ENCODE peak calls at places on chromosomes 13 and 19, in eight cellular contexts. H is AG09309, M is H9, W is A549, R is left ventricle myocardium inferior, B is fibroblast of lung, T is WTC11, Z is IMR-90. C is an unnamed sample.
A peak's percentile ranks its signal among the peaks of the same experiment; 100 is the strongest.

GRCh38 chr19:1183543-1184172 is 9.6 kb upstream of the SBNO2 start:
- DNase-seq in H (no peak), M (peak; percentile 70), W (peak; percentile 81), R (no peak), B (no peak), T (no peak), Z (peak; percentile 25), C (no peak)

GRCh38 chr19:55063492-55063843 is 520 bp upstream of the RDH13 start:
- DNase-seq in H (no peak), M (no peak), W (no peak), R (no peak), B (no peak), T (no peak), Z (no peak), C (no peak)

GRCh38 chr13:39876258-39876657 is 220.8 kb downstream of the COG6 start:
- DNase-seq in H (peak; percentile 88), M (no peak), W (peak; percentile 2), R (no peak), B (peak; percentile 76), T (no peak), Z (peak; percentile 97), C (no peak)

GRCh38 chr19:5934779-5935472 is 20.9 kb downstream of the CAPS start:
- DNase-seq in H (peak; percentile 46), M (no peak), W (no peak), R (peak; percentile 40), B (peak; percentile 86), T (no peak), Z (peak; percentile 90), C (no peak)

GRCh38 chr19:15538774-15539173 is 30.4 kb downstream of the CYP4F22 start:
- DNase-seq in H (no peak), M (no peak), W (no peak), R (no peak), B (peak; percentile 11), T (no peak), Z (peak; percentile 4), C (no peak)

GRCh38 chr19:19324059-19324755 is 3.6 kb downstream of the MAU2 start:
- DNase-seq in H (no peak), M (no peak), W (no peak), R (no peak), B (no peak), T (no peak), Z (no peak), C (no peak)

GRCh38 chr13:111345682-111346081 is 25.2 kb downstream of the TEX29 start:
- DNase-seq in H (no peak), M (peak; percentile 23), W (no peak), R (no peak), B (no peak), T (no peak), Z (no peak), C (no peak)

GRCh38 chr13:112056739-112057433 is 10.1 kb upstream of the SOX1 start:
- DNase-seq in H (no peak), M (peak; percentile 48), W (no peak), R (no peak), B (no peak), T (no peak), Z (no peak), C (no peak)

GRCh38 chr13:21048901-21049655 is 12.3 kb downstream of the LATS2 start:
- DNase-seq in H (no peak), M (no peak), W (no peak), R (no peak), B (no peak), T (peak; percentile 27), Z (no peak), C (no peak)

GRCh38 chr19:12913011-12913561 is 6.0 kb downstream of the SYCE2 start:
- DNase-seq in H (no peak), M (peak; percentile 71), W (no peak), R (peak; percentile 77), B (peak; percentile 80), T (peak; percentile 67), Z (peak; percentile 42), C (no peak)

GRCh38 chr13:26914624-26915023 is 154.0 kb upstream of the GPR12 start:
- DNase-seq in H (no peak), M (no peak), W (no peak), R (no peak), B (peak; percentile 5), T (no peak), Z (no peak), C (no peak)

GRCh38 chr13:65133094-65133493 is 2097.0 kb downstream of the PCDH9 start:
- DNase-seq in H (no peak), M (peak; percentile 62), W (no peak), R (no peak), B (no peak), T (peak; percentile 28), Z (no peak), C (no peak)

GRCh38 chr19:467554-467953 is 6.7 kb upstream of the SHC2 start:
- DNase-seq in H (no peak), M (no peak), W (no peak), R (no peak), B (no peak), T (no peak), Z (no peak), C (no peak)

GRCh38 chr13:99199541-99200432 is 867 bp upstream of the UBAC2 start:
- DNase-seq in H (no peak), M (no peak), W (peak; percentile 10), R (no peak), B (peak; percentile 31), T (no peak), Z (no peak), C (no peak)

GRCh38 chr19:30473334-30473867 is 101.2 kb downstream of the ZNF536 start:
- DNase-seq in H (no peak), M (no peak), W (no peak), R (no peak), B (no peak), T (no peak), Z (no peak), C (no peak)

DNA sequence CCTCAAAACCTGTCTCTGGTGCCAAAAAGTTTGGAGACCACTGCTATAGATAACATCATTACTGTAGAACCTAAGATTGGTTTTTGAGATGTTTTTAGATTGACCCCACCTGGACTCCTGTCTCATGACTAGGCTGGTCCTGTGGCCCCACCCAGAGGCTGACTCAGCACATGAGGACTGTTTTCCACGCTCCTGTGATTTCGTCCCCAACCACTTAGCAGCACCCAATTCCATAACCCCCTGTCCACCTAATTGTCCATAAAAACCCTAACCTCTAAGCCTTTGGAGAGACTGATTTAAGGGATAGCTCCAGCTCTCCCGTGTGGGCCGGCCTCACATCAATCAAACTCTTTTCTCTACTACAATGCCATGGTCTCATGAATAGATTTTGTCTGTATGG is 25.6 kb upstream of the GAS6 start:
- DNase-seq in H (no peak), M (no peak), W (no peak), R (no peak), B (no peak), T (no peak), Z (no peak), C (no peak)
- TF ChIP-seq CTCF in H (no peak), M (no peak), W (no peak), R (no peak), B (no peak), T (no peak), Z (no peak), C (no peak)

DNA sequence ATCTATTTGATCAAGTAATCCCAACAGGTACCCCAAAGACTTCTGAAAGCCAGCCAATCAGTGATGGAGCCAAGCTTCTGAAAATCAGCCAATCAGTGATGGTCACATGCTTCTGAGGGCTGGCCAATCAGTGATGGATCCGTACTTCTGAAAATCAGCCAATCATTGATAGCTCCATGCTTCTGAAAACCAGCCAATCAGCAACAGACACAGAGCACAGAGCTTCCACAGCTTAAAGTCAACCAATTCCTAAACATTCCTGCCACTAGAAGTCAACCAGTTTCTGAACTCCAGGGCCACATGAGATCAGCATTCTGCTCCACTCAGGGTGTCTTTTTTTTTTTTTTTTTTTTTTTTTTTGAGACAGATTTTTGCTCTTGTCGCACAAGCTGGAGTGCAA is 8.2 kb upstream of the HSD17B14 start:
- DNase-seq in H (no peak), M (peak; percentile 64), W (peak; percentile 70), R (no peak), B (peak; percentile 68), T (no peak), Z (peak; percentile 68), C (no peak)
- TF ChIP-seq CTCF in H (peak; percentile 18), M (peak; percentile 22), W (no peak), R (no peak), B (peak; percentile 8), T (no peak), Z (peak; percentile 41), C (no peak)

DNA sequence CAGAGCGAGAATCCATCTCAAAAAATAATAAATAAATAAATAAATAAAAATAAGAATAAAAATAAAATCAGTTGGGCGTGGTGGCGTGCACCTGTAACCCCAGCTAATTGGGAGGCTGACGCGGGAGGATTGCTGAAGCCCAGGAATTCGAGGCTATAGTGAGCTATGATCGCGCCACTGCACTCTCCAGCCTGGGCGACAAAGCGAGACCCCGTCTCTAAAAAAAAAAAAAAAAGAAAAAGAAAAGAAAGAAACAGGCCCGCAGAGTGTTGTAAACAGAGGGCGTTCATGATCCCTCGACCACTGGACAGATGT is 5.4 kb downstream of the SERTAD1 start:
- DNase-seq in H (no peak), M (no peak), W (no peak), R (no peak), B (no peak), T (no peak), Z (no peak), C (no peak)
- TF ChIP-seq CTCF in H (no peak), M (no peak), W (no peak), R (no peak), B (no peak), T (no peak), Z (no peak), C (no peak)

GRCh38 chr19:32067686-32068085 is 277.7 kb upstream of the ZNF507 start:
- DNase-seq in H (no peak), M (peak; percentile 81), W (no peak), R (no peak), B (no peak), T (peak; percentile 57), Z (no peak), C (no peak)
- TF ChIP-seq CTCF in H (no peak), M (peak; percentile 52), W (no peak), R (no peak), B (no peak), T (no peak), Z (no peak), C (no peak)